ENCODE peak calls at places on chromosomes 1 and 21, in four cellular contexts. E is fibroblast of lung, C is mammary epithelial cell, H is HCT116. N is an unnamed sample.

GRCh38 chr1:2091611-2092604 is 41.7 kb downstream of the PRKCZ start:
- DNase-seq in E (peak), C (no peak), H (no peak), N (peak)

GRCh38 chr1:175218786-175219447 is 26.3 kb upstream of the KIAA0040 start:
- DNase-seq in E (no peak), C (peak), H (peak), N (no peak)

GRCh38 chr1:61419681-61420080 is 305.3 kb downstream of the TM2D1 start:
- DNase-seq in E (no peak), C (no peak), H (no peak), N (peak)

GRCh38 chr1:46466477-46467182 is 23.0 kb upstream of the DMBX1 start:
- DNase-seq in E (no peak), C (no peak), H (no peak), N (no peak)

GRCh38 chr1:57474097-57474750 is 50.4 kb upstream of the DAB1 start:
- DNase-seq in E (peak), C (peak), H (no peak), N (no peak)

GRCh38 chr1:203682401-203683383 is 56.1 kb downstream of the ATP2B4 start:
- DNase-seq in E (no peak), C (no peak), H (peak), N (peak)

GRCh38 chr1:6471969-6472368 is 6.0 kb upstream of the TNFRSF25 start:
- DNase-seq in E (no peak), C (no peak), H (no peak), N (no peak)

GRCh38 chr1:193311226-193311948 is 125.0 kb upstream of the B3GALT2 start:
- DNase-seq in E (no peak), C (no peak), H (no peak), N (no peak)

GRCh38 chr1:62139410-62139809 is 55.2 kb upstream of the L1TD1 start:
- DNase-seq in E (no peak), C (no peak), H (no peak), N (no peak)

GRCh38 chr21:14548751-14549150 is 2.6 kb upstream of the SAMSN1 start:
- DNase-seq in E (no peak), C (peak), H (no peak), N (no peak)

GRCh38 chr1:2784854-2785630 is 16.5 kb downstream of the TTC34 start:
- DNase-seq in E (no peak), C (no peak), H (no peak), N (no peak)

GRCh38 chr1:8020032-8020431 is 6.1 kb downstream of the ERRFI1 start:
- DNase-seq in E (peak), C (peak), H (no peak), N (peak)

GRCh38 chr1:91685994-91686393 is 185.3 kb downstream of the CDC7 start:
- DNase-seq in E (no peak), C (no peak), H (no peak), N (peak)

GRCh38 chr1:59498640-59499039 is 201.7 kb downstream of the FGGY start:
- DNase-seq in E (peak), C (peak), H (no peak), N (no peak)

GRCh38 chr1:208731976-208732821 is 488.0 kb upstream of the PLXNA2 start:
- DNase-seq in E (no peak), C (no peak), H (no peak), N (peak)

GRCh38 chr1:232876506-232877360 is 71.5 kb downstream of the MAP10 start:
- DNase-seq in E (no peak), C (no peak), H (no peak), N (no peak)

GRCh38 chr1:13682443-13682842 is 17.5 kb upstream of the PRDM2 start:
- DNase-seq in E (no peak), C (no peak), H (no peak), N (no peak)

DNA sequence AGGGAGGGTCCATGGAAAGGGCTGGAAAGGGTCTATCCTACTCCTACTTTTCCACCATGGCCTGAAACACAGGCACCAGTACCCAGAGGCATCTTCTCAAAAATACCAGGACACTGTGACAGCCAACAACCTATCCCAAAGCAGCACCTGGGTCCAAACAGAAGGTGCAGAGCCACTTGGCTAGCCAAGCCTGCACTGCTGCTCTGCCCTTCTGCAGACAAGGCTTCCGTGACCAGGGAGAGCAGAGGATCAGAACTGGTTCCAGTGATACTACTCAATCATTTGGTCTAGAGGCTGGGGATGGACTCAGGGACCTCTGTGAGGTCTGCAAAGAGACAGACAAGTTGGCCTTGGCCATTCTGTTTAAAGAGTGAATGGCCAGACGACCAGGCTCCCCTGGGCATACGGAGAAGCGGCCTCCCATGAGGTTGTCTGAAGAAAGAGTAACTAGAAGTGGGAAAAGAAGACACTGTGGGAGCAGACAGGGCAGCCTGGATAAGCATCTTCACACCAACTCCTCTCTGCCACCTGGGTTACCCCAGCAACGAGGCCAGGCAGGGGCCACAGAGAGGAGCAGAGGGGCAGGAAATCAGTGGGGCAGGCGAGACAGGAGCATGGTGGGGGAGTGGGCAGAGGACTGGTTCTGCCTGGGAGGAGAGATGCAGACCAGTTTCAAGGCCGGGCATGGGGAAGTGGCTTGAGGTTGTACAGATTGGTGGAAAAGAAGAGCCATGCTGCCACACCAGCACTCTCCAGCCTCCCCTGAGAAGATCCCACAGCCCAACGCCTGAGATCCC is 5.7 kb downstream of the KCNN3 start:
- DNase-seq in E (no peak), C (no peak), H (no peak), N (no peak)
- H3K27ac ChIP-seq in E (no peak), C (no peak), H (no peak), N (no peak)

GRCh38 chr1:205916541-205916940 is 26.7 kb downstream of the SLC26A9 start:
- DNase-seq in E (no peak), C (peak), H (no peak), N (no peak)
- TF ChIP-seq CTCF in E (no peak), C (no peak), H (no peak), N (no peak)

GRCh38 chr1:20194770-20195463 is 8.6 kb upstream of the PLA2G2C start:
- DNase-seq in E (peak), C (peak), H (peak), N (peak)
- H3K9ac ChIP-seq in E (no peak), C (no peak), H (no peak), N (no peak)

GRCh38 chr1:184878602-184879001 is 95.7 kb downstream of the NIBAN1 start:
- DNase-seq in E (no peak), C (no peak), H (no peak), N (no peak)
- H3K27ac ChIP-seq in E (no peak), C (no peak), H (no peak), N (no peak)

GRCh38 chr1:56462209-56462608 is 117.2 kb downstream of the PLPP3 start:
- DNase-seq in E (no peak), C (no peak), H (no peak), N (no peak)
- TF ChIP-seq CTCF in E (no peak), C (no peak), H (no peak), N (no peak)

DNA sequence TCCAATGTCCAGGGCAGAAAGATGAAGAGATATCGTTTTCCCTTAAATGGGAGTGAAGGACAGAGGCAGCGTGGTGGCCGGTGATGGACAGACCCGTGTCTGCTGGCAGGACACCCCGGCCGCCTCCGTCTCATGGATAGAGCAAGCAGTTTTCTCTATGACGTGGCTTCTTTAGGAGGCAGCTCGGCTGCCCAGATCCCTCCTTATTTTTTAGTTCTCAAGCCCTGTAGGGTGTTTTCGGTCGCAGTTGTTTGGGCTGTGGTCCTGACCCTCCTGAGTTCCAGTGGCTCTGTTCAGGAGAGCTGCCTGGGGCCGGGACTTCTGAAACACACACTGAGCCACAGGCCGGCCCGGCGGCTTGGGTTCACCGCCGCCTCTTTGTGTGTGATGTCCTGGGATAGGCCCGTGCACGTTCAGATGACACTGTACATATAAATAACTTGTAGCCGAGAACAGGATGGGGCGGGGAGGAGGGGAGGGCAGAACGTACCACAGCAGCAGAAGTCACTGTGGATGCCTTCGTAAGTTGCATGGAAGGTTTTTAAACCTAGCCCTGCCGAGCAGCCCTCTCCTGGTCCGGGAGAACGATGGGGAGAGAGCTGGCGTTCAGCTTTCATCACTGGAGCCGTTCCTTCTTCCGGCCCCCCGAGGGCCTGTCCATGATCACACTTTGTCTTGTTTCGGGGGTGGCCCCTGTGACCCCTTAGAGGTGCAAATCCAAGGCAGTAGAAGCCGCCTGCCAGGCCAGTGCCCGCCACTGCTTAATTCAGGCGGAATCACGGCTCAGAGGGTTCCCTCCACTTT is 65.2 kb downstream of the SIK1 start:
- DNase-seq in E (peak), C (peak), H (no peak), N (peak)
- H3K9ac ChIP-seq in E (peak), C (peak), H (no peak), N (peak)

GRCh38 chr1:30894508-30894973 is 14.0 kb downstream of the SDC3 start:
- DNase-seq in E (no peak), C (no peak), H (no peak), N (no peak)

GRCh38 chr1:30896905-30897304 is 11.7 kb downstream of the SDC3 start:
- DNase-seq in E (no peak), C (no peak), H (no peak), N (no peak)

GRCh38 chr1:30895382-30895941 is 13.1 kb downstream of the SDC3 start:
- DNase-seq in E (no peak), C (no peak), H (no peak), N (no peak)

GRCh38 chr1:30898031-30898815 is 10.3 kb downstream of the SDC3 start:
- DNase-seq in E (no peak), C (no peak), H (no peak), N (no peak)

GRCh38 chr1:30895942-30896660 is 12.5 kb downstream of the SDC3 start:
- DNase-seq in E (no peak), C (no peak), H (no peak), N (no peak)
- H3K27ac ChIP-seq in E (no peak), C (no peak), H (no peak), N (no peak)

DNA sequence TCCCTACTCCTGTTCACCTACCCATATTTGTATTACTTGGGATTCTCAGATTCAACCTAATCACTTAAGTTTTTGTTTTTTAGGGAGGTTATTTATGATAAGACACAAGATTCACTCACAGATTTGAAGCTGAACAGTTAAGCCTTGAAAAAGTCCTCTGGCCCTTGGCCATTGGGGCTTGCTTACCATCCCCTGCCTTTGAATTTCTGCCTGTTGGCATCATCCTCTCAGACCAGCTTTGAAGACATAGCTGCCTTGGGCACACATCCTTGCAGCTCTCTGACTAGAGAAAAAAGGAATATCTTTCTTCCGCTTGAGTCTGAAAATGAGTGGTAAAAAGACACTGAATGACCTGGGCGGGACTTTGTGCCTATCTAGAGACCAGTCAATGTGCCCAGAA is 41.7 kb upstream of the RALGPS2 start:
- DNase-seq in E (no peak), C (no peak), H (no peak), N (no peak)
- TF ChIP-seq CTCF in E (no peak), C (no peak), H (no peak), N (no peak)

GRCh38 chr1:225509376-225509707 is 81.5 kb upstream of the LBR start:
- DNase-seq in E (no peak), C (no peak), H (peak), N (no peak)
- H3K9ac ChIP-seq in E (no peak), C (no peak), H (peak), N (no peak)